ENCODE peak calls at places on chromosomes 6 and 20, in five cellular contexts. One of them, this sample, is unnamed.

GRCh38 chr6:107491059-107491609 is 1.2 kb downstream of the SOBP start:
- DNase-seq in stimulated activated CD4-positive, alpha-beta T cell treated with anti-CD3 and anti-CD28 coated beads, Interleukin-15, amount 100 ng/mL, for 1 hour: no peak
- DNase-seq in AG08396: peak
- DNase-seq in SK-N-SH: peak
- DNase-seq in progenitor cell of endocrine pancreas: peak
- DNase-seq in this sample: no peak

GRCh38 chr6:162149786-162150185 is 577.8 kb downstream of the PRKN start:
- DNase-seq in stimulated activated CD4-positive, alpha-beta T cell treated with anti-CD3 and anti-CD28 coated beads, Interleukin-15, amount 100 ng/mL, for 1 hour: no peak
- DNase-seq in AG08396: no peak
- DNase-seq in SK-N-SH: no peak
- DNase-seq in progenitor cell of endocrine pancreas: no peak
- DNase-seq in this sample: no peak

GRCh38 chr6:150056916-150057315 is 12.0 kb downstream of the ULBP3 start:
- DNase-seq in stimulated activated CD4-positive, alpha-beta T cell treated with anti-CD3 and anti-CD28 coated beads, Interleukin-15, amount 100 ng/mL, for 1 hour: no peak
- DNase-seq in AG08396: no peak
- DNase-seq in SK-N-SH: no peak
- DNase-seq in progenitor cell of endocrine pancreas: no peak
- DNase-seq in this sample: no peak

GRCh38 chr20:10591956-10592521 is 81.8 kb downstream of the JAG1 start:
- DNase-seq in stimulated activated CD4-positive, alpha-beta T cell treated with anti-CD3 and anti-CD28 coated beads, Interleukin-15, amount 100 ng/mL, for 1 hour: no peak
- DNase-seq in AG08396: no peak
- DNase-seq in SK-N-SH: no peak
- DNase-seq in progenitor cell of endocrine pancreas: no peak
- DNase-seq in this sample: no peak

GRCh38 chr20:3908667-3909066 is 19.5 kb downstream of the PANK2 start:
- DNase-seq in stimulated activated CD4-positive, alpha-beta T cell treated with anti-CD3 and anti-CD28 coated beads, Interleukin-15, amount 100 ng/mL, for 1 hour: no peak
- DNase-seq in AG08396: no peak
- DNase-seq in SK-N-SH: no peak
- DNase-seq in progenitor cell of endocrine pancreas: no peak
- DNase-seq in this sample: no peak

GRCh38 chr6:37680668-37681067 is 17.0 kb downstream of the MDGA1 start:
- DNase-seq in stimulated activated CD4-positive, alpha-beta T cell treated with anti-CD3 and anti-CD28 coated beads, Interleukin-15, amount 100 ng/mL, for 1 hour: no peak
- DNase-seq in AG08396: no peak
- DNase-seq in SK-N-SH: no peak
- DNase-seq in progenitor cell of endocrine pancreas: no peak
- DNase-seq in this sample: no peak

GRCh38 chr20:38165089-38165965 is at the start of gene TGM2:
- DNase-seq in stimulated activated CD4-positive, alpha-beta T cell treated with anti-CD3 and anti-CD28 coated beads, Interleukin-15, amount 100 ng/mL, for 1 hour: peak
- DNase-seq in AG08396: peak
- DNase-seq in SK-N-SH: peak
- DNase-seq in progenitor cell of endocrine pancreas: peak
- DNase-seq in this sample: peak

GRCh38 chr6:35034411-35035171 is 106.5 kb downstream of the TCP11 start:
- DNase-seq in stimulated activated CD4-positive, alpha-beta T cell treated with anti-CD3 and anti-CD28 coated beads, Interleukin-15, amount 100 ng/mL, for 1 hour: no peak
- DNase-seq in AG08396: no peak
- DNase-seq in SK-N-SH: no peak
- DNase-seq in progenitor cell of endocrine pancreas: no peak
- DNase-seq in this sample: no peak

GRCh38 chr20:50115041-50115512 is 2.1 kb upstream of the UBE2V1 start:
- DNase-seq in stimulated activated CD4-positive, alpha-beta T cell treated with anti-CD3 and anti-CD28 coated beads, Interleukin-15, amount 100 ng/mL, for 1 hour: no peak
- DNase-seq in AG08396: no peak
- DNase-seq in SK-N-SH: no peak
- DNase-seq in progenitor cell of endocrine pancreas: no peak
- DNase-seq in this sample: no peak

This sample was measured in esophagus squamous epithelium.